ENCODE peak calls at places on chromosome X, in six cellular contexts. H, I, T, K, B and S are unnamed samples.

GRCh38 chrX:129654652-129655546 is at the start of gene APLN:
- DNase-seq in H (peak; percentile 67), B (peak; percentile 46), I (no peak), K (no peak), T (peak; percentile 46), S (peak; percentile 13)

GRCh38 chrX:3550160-3550765 is 163.2 kb downstream of the PRKX start:
- DNase-seq in K (peak; percentile 81), I (no peak), T (peak; percentile 12), B (peak; percentile 46), H (no peak), S (no peak)

GRCh38 chrX:2928583-2929434 is at the start of gene ARSD:
- DNase-seq in I (peak; percentile 87), B (peak; percentile 91), H (peak; percentile 96), T (peak; percentile 96), K (peak; percentile 97), S (peak; percentile 5)

GRCh38 chrX:96770315-96770714 is 85.7 kb downstream of the DIAPH2 start:
- DNase-seq in I (no peak), B (no peak), T (peak; percentile 8), K (peak; percentile 5), H (no peak), S (no peak)

GRCh38 chrX:54865208-54865607 is 55.4 kb upstream of the TRO start:
- DNase-seq in H (no peak), I (no peak), K (no peak), B (no peak), T (no peak), S (no peak)

GRCh38 chrX:23854945-23855344 is 52.8 kb downstream of the APOO start:
- DNase-seq in T (no peak), B (no peak), I (no peak), H (peak; percentile 56), K (no peak), S (no peak)

GRCh38 chrX:65695849-65696248 is 28.4 kb downstream of the MSN start:
- DNase-seq in K (no peak), T (no peak), H (no peak), I (no peak), B (no peak), S (no peak)

GRCh38 chrX:83008415-83008814 is 499.7 kb upstream of the POU3F4 start:
- DNase-seq in I (no peak), T (no peak), K (peak; percentile 1), H (no peak), B (no peak), S (no peak)

GRCh38 chrX:101462892-101463291 is 22.4 kb upstream of the ARMCX4 start:
- DNase-seq in I (no peak), K (peak; percentile 21), H (no peak), B (no peak), T (peak; percentile 12), S (no peak)

GRCh38 chrX:41265615-41266014 is 68.3 kb upstream of the DDX3X start:
- DNase-seq in H (no peak), B (no peak), T (peak; percentile 73), K (peak; percentile 67), I (no peak), S (peak; percentile 4)

GRCh38 chrX:80285131-80285773 is 135.0 kb upstream of the TENT5D start:
- DNase-seq in K (peak; percentile 53), H (no peak), T (no peak), B (no peak), I (no peak), S (no peak)

GRCh38 chrX:115413246-115413878 is 123.8 kb downstream of the LUZP4 start:
- DNase-seq in B (no peak), K (no peak), I (no peak), H (no peak), T (peak; percentile 57), S (no peak)

GRCh38 chrX:130975947-130976346 is 72.9 kb upstream of the ENOX2 start:
- DNase-seq in H (no peak), K (peak; percentile 57), B (no peak), I (no peak), T (peak; percentile 45), S (no peak)

GRCh38 chrX:8731579-8732395 is at the start of gene ANOS1:
- DNase-seq in B (peak; percentile 36), T (peak; percentile 67), H (peak; percentile 89), K (peak; percentile 13), I (peak; percentile 54), S (peak; percentile 16)

GRCh38 chrX:103716967-103717366 is 6.3 kb downstream of the TMEM31 start:
- DNase-seq in B (no peak), I (no peak), T (peak; percentile 89), K (peak; percentile 10), H (no peak), S (no peak)

GRCh38 chrX:103722505-103722904 is 11.8 kb downstream of the TMEM31 start:
- DNase-seq in B (no peak), H (no peak), K (no peak), T (peak; percentile 58), I (no peak), S (no peak)

DNA sequence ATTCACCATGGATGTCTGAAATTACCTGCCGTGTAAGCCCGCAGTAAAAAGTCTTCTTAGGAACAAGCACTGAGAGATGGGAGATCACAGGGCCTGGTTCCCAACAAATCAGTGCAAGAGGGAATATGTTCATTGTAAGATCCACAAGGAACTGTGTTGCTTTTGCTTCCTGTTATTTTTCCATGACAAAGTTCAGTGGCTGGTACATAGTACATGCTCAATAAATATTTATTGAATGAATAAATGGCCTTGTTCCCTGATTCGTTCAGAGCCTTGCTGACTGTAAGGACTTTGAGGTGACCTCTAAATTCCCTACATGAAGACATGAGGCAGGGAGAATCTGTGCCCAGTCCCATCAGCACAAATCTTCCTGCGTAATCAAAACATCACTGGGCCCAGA is 7.4 kb downstream of the TMEM31 start:
- DNase-seq in B (no peak), H (no peak), K (no peak), T (no peak), I (no peak), S (no peak)
- H3K27ac ChIP-seq in B (no peak overlapping the region), H (no peak overlapping the region), K (no peak overlapping the region), T (no peak overlapping the region), I (no peak overlapping the region), S (no peak overlapping the region)

GRCh38 chrX:16191605-16192004 is 24.3 kb downstream of the MAGEB17 start:
- DNase-seq in B (no peak), T (no peak), H (no peak), K (no peak), I (no peak), S (no peak)
- H3K27ac ChIP-seq in B (no peak overlapping the region), T (no peak overlapping the region), H (no peak overlapping the region), K (no peak overlapping the region), I (no peak overlapping the region), S (no peak overlapping the region)

GRCh38 chrX:110022555-110023448 is 19.9 kb downstream of the TMEM164 start:
- DNase-seq in K (no peak), T (no peak), B (no peak), H (no peak), I (no peak), S (no peak)
- H3K27ac ChIP-seq in K (peak overlapping the region; percentile 34), T (no peak overlapping the region), B (no peak overlapping the region), H (no peak overlapping the region), I (no peak overlapping the region), S (no peak overlapping the region)

DNA sequence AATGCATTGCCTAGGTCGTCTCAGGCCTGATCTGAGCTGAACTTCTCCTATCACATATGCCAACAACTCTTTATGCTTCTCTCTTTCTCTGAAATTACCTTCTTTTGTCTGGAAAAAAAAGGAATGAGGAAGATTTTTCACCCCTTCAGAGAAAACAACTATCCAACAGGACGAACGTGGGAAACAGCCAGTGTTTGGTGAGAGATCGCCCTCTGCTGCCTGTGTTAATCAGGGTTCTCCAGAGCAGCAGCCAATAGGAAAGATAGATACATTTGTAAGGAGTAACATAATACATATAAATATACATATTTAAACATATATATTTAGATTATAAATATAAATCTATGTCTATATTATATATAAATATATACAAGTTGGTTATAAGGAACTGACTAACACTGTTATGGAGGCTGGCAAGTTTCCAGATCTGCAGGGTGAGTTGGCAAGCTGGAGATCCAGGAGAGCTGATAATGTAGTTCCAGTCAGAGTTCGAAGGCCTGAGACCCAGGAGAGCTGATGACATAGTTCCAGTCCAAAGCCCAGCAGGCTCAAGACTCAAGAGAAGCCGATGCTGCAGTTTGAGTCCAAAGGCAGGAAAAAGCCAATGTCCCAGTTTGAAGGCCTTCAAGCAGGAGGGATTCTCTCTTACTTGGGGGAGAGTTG is 13.3 kb downstream of the CETN2 start:
- DNase-seq in B (no peak), I (no peak), H (no peak), T (peak; percentile 29), K (peak; percentile 38), S (no peak)
- H3K27ac ChIP-seq in B (no peak overlapping the region), I (no peak overlapping the region), H (no peak overlapping the region), T (no peak overlapping the region), K (no peak overlapping the region), S (no peak overlapping the region)

DNA sequence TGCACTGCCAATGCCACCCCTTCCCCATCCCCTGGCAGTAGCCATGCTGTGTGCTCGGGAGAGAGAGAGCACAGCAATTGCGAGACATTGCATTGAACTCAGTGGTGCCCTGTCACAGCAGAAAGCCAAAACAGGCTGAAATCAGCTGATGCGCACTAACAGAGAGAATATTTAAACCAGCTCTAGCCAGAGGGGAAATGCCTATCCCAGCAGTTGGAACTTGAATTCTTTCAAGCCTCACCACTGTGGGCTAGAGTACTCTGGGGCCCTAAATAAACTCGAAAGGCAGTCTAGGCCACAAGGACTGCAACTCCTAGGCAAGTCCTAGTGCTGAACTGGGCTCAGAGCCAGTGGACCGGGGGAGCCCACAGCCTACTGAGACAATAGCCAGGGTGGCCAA is 17.7 kb upstream of the RP2 start:
- DNase-seq in B (no peak), I (no peak), K (no peak), T (no peak), H (no peak), S (no peak)
- H3K27ac ChIP-seq in B (no peak overlapping the region), I (peak overlapping the region; percentile 61), K (no peak overlapping the region), T (no peak overlapping the region), H (no peak overlapping the region), S (no peak overlapping the region)

DNA sequence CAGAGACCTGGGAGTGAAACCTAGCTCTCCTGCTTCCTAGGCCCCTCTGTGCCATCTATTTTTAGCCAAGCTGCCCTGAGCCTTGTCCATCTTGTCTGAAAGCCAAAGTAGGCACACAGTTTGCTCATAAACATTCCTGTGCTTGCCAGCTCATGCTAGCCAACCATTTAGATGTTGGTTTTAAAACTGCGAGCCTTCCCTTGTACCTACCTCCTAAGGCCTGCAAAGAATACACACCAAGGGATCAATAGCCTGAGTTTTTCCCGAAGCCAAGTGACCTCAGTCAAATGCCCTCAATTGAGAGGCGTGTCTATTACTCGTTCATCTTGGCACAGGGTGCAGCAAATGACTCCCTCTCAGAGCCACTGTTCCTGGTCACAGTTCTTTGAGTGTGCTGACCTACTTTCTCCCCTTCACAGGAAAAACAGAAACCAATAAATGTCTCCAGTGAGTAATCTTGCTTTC is 48.5 kb downstream of the ZCCHC12 start:
- DNase-seq in H (no peak), T (no peak), I (no peak), B (peak; percentile 30), K (no peak), S (no peak)
- H3K27ac ChIP-seq in H (no peak overlapping the region), T (no peak overlapping the region), I (peak overlapping the region; percentile 77), B (peak overlapping the region; percentile 66), K (no peak overlapping the region), S (peak overlapping the region; percentile 27)

GRCh38 chrX:39678914-39679313 is 418.8 kb downstream of the BCOR start:
- DNase-seq in T (no peak), H (no peak), B (no peak), I (no peak), K (no peak), S (no peak)
- H3K27ac ChIP-seq in T (no peak overlapping the region), H (no peak overlapping the region), B (no peak overlapping the region), I (no peak overlapping the region), K (no peak overlapping the region), S (peak overlapping the region; percentile 64)

GRCh38 chrX:143429831-143430230 is 87.4 kb downstream of the SPANXN3 start:
- DNase-seq in B (no peak), I (no peak), K (no peak), T (no peak), H (no peak), S (no peak)

GRCh38 chrX:143429021-143429570 is 88.2 kb downstream of the SPANXN3 start:
- DNase-seq in B (no peak), H (no peak), T (peak; percentile 0), I (no peak), K (no peak), S (no peak)
- H3K27ac ChIP-seq in B (no peak overlapping the region), H (no peak overlapping the region), T (no peak overlapping the region), I (no peak overlapping the region), K (no peak overlapping the region), S (no peak overlapping the region)